ENCODE peak calls at places on chromosomes 7 and 10, in eight cellular contexts. One of them, this sample, is unnamed.

GRCh38 chr7:40221836-40222235 is 87.0 kb downstream of the SUGCT start:
- DNase-seq in GM12878: no peak
- DNase-seq in cardiac septum: no peak
- DNase-seq in left ventricle myocardium inferior: no peak
- DNase-seq in C1 segment of cervical spinal cord: no peak
- DNase-seq in foreskin fibroblast: peak; percentile 94
- DNase-seq in adrenal gland: peak; percentile 8
- DNase-seq in HCEC 1CT: peak; percentile 96
- DNase-seq in this sample: peak; percentile 96

GRCh38 chr10:34286136-34286739 is 528.9 kb downstream of the PARD3 start:
- DNase-seq in GM12878: no peak
- DNase-seq in HCEC 1CT: peak; percentile 85
- DNase-seq in cardiac septum: no peak
- DNase-seq in adrenal gland: peak; percentile 55
- DNase-seq in left ventricle myocardium inferior: no peak
- DNase-seq in C1 segment of cervical spinal cord: no peak
- DNase-seq in foreskin fibroblast: peak; percentile 48
- DNase-seq in this sample: peak; percentile 48

GRCh38 chr7:86846494-86847190 is 202.9 kb downstream of the GRM3 start:
- DNase-seq in C1 segment of cervical spinal cord: no peak
- DNase-seq in cardiac septum: no peak
- DNase-seq in left ventricle myocardium inferior: no peak
- DNase-seq in GM12878: no peak
- DNase-seq in HCEC 1CT: no peak
- DNase-seq in adrenal gland: no peak
- DNase-seq in foreskin fibroblast: no peak
- DNase-seq in this sample: no peak

GRCh38 chr10:1227505-1228402 is 171.6 kb downstream of the WDR37 start:
- DNase-seq in left ventricle myocardium inferior: no peak
- DNase-seq in C1 segment of cervical spinal cord: no peak
- DNase-seq in cardiac septum: no peak
- DNase-seq in GM12878: no peak
- DNase-seq in adrenal gland: no peak
- DNase-seq in foreskin fibroblast: no peak
- DNase-seq in HCEC 1CT: no peak
- DNase-seq in this sample: no peak

GRCh38 chr7:2151801-2152612 is 80.7 kb downstream of the MAD1L1 start:
- DNase-seq in C1 segment of cervical spinal cord: no peak
- DNase-seq in adrenal gland: no peak
- DNase-seq in HCEC 1CT: no peak
- DNase-seq in cardiac septum: no peak
- DNase-seq in GM12878: no peak
- DNase-seq in foreskin fibroblast: no peak
- DNase-seq in left ventricle myocardium inferior: no peak
- DNase-seq in this sample: no peak

GRCh38 chr7:129783097-129783919 is 169.5 kb downstream of the UBE2H start:
- DNase-seq in GM12878: no peak
- DNase-seq in C1 segment of cervical spinal cord: no peak
- DNase-seq in left ventricle myocardium inferior: no peak
- DNase-seq in cardiac septum: no peak
- DNase-seq in adrenal gland: no peak
- DNase-seq in HCEC 1CT: no peak
- DNase-seq in foreskin fibroblast: no peak
- DNase-seq in this sample: no peak

GRCh38 chr10:90417056-90417455 is 440.8 kb downstream of the HTR7 start:
- DNase-seq in adrenal gland: no peak
- DNase-seq in GM12878: no peak
- DNase-seq in cardiac septum: no peak
- DNase-seq in foreskin fibroblast: peak; percentile 81
- DNase-seq in HCEC 1CT: peak; percentile 92
- DNase-seq in left ventricle myocardium inferior: no peak
- DNase-seq in C1 segment of cervical spinal cord: no peak
- DNase-seq in this sample: peak; percentile 1

GRCh38 chr10:72080042-72081035 is 8.0 kb downstream of the SPOCK2 start:
- DNase-seq in foreskin fibroblast: no peak
- DNase-seq in HCEC 1CT: no peak
- DNase-seq in C1 segment of cervical spinal cord: no peak
- DNase-seq in adrenal gland: no peak
- DNase-seq in cardiac septum: no peak
- DNase-seq in GM12878: no peak
- DNase-seq in left ventricle myocardium inferior: no peak
- DNase-seq in this sample: no peak

GRCh38 chr10:118447478-118447877 is 105.4 kb upstream of the FAM204A start:
- DNase-seq in C1 segment of cervical spinal cord: no peak
- DNase-seq in cardiac septum: no peak
- DNase-seq in GM12878: no peak
- DNase-seq in left ventricle myocardium inferior: peak; percentile 42
- DNase-seq in HCEC 1CT: peak; percentile 36
- DNase-seq in foreskin fibroblast: peak; percentile 21
- DNase-seq in adrenal gland: peak; percentile 20
- DNase-seq in this sample: peak; percentile 67

GRCh38 chr10:117924820-117925219 is 121.9 kb downstream of the RAB11FIP2 start:
- DNase-seq in cardiac septum: no peak
- DNase-seq in foreskin fibroblast: no peak
- DNase-seq in adrenal gland: no peak
- DNase-seq in HCEC 1CT: no peak
- DNase-seq in C1 segment of cervical spinal cord: no peak
- DNase-seq in GM12878: no peak
- DNase-seq in left ventricle myocardium inferior: no peak
- DNase-seq in this sample: no peak

GRCh38 chr10:28479366-28479765 is 53.6 kb upstream of the WAC start:
- DNase-seq in GM12878: no peak
- DNase-seq in foreskin fibroblast: no peak
- DNase-seq in HCEC 1CT: no peak
- DNase-seq in cardiac septum: no peak
- DNase-seq in left ventricle myocardium inferior: no peak
- DNase-seq in C1 segment of cervical spinal cord: no peak
- DNase-seq in adrenal gland: no peak
- DNase-seq in this sample: no peak

GRCh38 chr7:127949670-127950069 is 81.6 kb downstream of the LRRC4 start:
- DNase-seq in adrenal gland: no peak
- DNase-seq in left ventricle myocardium inferior: no peak
- DNase-seq in HCEC 1CT: no peak
- DNase-seq in C1 segment of cervical spinal cord: no peak
- DNase-seq in cardiac septum: no peak
- DNase-seq in foreskin fibroblast: no peak
- DNase-seq in GM12878: no peak
- DNase-seq in this sample: no peak

GRCh38 chr7:82049442-82049841 is 279.6 kb upstream of the HGF start:
- DNase-seq in C1 segment of cervical spinal cord: no peak
- DNase-seq in foreskin fibroblast: no peak
- DNase-seq in left ventricle myocardium inferior: peak; percentile 16
- DNase-seq in HCEC 1CT: no peak
- DNase-seq in cardiac septum: no peak
- DNase-seq in adrenal gland: no peak
- DNase-seq in GM12878: peak; percentile 23
- DNase-seq in this sample: no peak